ENCODE peak calls at places on chromosomes 7 and 10, in six cellular contexts. Q, D, B, F, G and W are unnamed samples.

GRCh38 chr10:126523071-126523470 is 134.8 kb upstream of the ADAM12 start:
- DNase-seq in G (no peak), F (no peak), D (no peak), B (no peak), Q (no peak), W (no peak)

GRCh38 chr7:11237742-11238141 is 264.1 kb downstream of the PHF14 start:
- DNase-seq in D (no peak), Q (no peak), G (no peak), F (no peak), B (no peak), W (no peak)

GRCh38 chr10:17273403-17273802 is 45.4 kb downstream of the VIM start:
- DNase-seq in F (no peak), D (no peak), B (no peak), Q (no peak), G (peak; percentile 12), W (no peak)

GRCh38 chr10:44016589-44017482 is 368.1 kb downstream of the CXCL12 start:
- DNase-seq in D (no peak), Q (no peak), F (no peak), B (no peak), G (no peak), W (no peak)

GRCh38 chr10:3701490-3701889 is 83.5 kb downstream of the KLF6 start:
- DNase-seq in Q (no peak), F (no peak), G (no peak), B (no peak), D (no peak), W (no peak)

GRCh38 chr7:28867181-28867580 is 90.9 kb downstream of the TRIL start:
- DNase-seq in F (no peak), Q (no peak), B (no peak), D (no peak), G (no peak), W (no peak)

GRCh38 chr10:69629519-69629896 is 539 bp upstream of the FAM241B start:
- DNase-seq in D (peak; percentile 9), G (no peak), Q (no peak), F (no peak), B (no peak), W (no peak)

GRCh38 chr10:52923520-52923919 is 150.9 kb upstream of the MBL2 start:
- DNase-seq in D (no peak), G (no peak), Q (no peak), F (no peak), B (no peak), W (no peak)

GRCh38 chr10:58266003-58266825 is 1.5 kb downstream of the IPMK start:
- DNase-seq in D (peak; percentile 31), G (peak; percentile 46), Q (peak; percentile 53), F (no peak), B (peak; percentile 11), W (no peak)

GRCh38 chr7:138834583-138834982 is 36.6 kb upstream of the ATP6V0A4 start:
- DNase-seq in Q (no peak), B (no peak), D (no peak), F (no peak), G (no peak), W (no peak)

GRCh38 chr7:132683967-132684690 is 107.9 kb upstream of the PLXNA4 start:
- DNase-seq in B (no peak), F (no peak), D (no peak), G (no peak), Q (no peak), W (no peak)

GRCh38 chr7:5528071-5528814 is 104.6 kb upstream of the TNRC18 start:
- DNase-seq in G (peak; percentile 49), Q (no peak), D (no peak), B (no peak), F (peak; percentile 51), W (no peak)

GRCh38 chr10:13390604-13391522 is 42.8 kb upstream of the SEPHS1 start:
- DNase-seq in B (peak; percentile 21), Q (no peak), D (peak; percentile 57), F (no peak), G (no peak), W (no peak)

GRCh38 chr7:18352339-18353255 is 143.0 kb upstream of the HDAC9 start:
- DNase-seq in F (peak; percentile 54), Q (peak; percentile 5), G (peak; percentile 52), D (peak; percentile 32), B (peak; percentile 59), W (no peak)

DNA sequence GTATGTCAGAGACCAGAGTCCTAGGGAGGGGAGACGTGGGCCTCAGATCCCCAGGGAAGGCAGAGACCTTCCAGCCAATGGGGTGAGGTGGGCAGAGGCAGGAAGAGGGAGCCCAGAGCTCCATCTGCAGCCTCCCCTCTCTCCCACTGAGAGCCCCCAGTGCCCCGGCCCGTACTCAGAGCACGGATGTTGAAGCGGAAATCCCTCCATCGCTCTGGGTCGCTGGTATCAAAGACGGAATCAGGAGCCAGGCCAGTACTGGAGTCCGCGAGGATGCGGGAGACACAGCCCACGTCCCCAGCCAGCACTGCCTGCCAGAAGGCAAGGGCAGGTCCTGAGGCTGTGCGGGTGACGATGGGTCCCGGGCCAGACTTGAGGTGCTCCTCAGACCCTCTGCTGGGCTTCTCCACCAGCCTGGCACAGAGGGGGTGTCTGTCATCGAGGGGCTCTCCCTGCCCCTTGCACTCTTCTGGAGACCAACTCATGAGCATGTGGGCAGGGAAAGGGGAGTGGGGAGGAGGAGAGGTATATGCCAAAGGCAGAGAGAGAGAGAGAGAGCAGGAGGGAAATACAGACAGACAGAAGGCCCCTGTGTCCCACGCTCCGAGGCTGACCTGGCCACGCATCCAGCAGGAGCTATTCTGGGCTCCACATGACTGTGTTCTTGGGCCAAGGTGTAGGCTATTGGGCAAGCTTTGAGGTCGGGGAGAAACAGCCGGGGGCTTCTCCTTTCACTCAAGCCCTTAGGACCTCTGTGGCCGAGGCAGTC is at the start of gene ASB10:
- DNase-seq in G (no peak), F (no peak), D (no peak), B (no peak), Q (no peak), W (no peak)
- TF ChIP-seq CHD2 in G (no peak), F (no peak), D (no peak), B (no peak), Q (no peak), W (no peak)

GRCh38 chr7:44711528-44711927 is 37.1 kb upstream of the ZMIZ2 start:
- DNase-seq in B (no peak), Q (no peak), G (no peak), F (no peak), D (no peak), W (no peak)
- TF ChIP-seq CHD2 in B (no peak), Q (no peak), G (no peak), F (no peak), D (no peak), W (no peak)

GRCh38 chr10:70942125-70942524 is 53.8 kb upstream of the PCBD1 start:
- DNase-seq in B (peak; percentile 31), G (no peak), D (no peak), F (no peak), Q (no peak), W (no peak)
- TF ChIP-seq CHD2 in B (no peak), G (no peak), D (no peak), F (no peak), Q (no peak), W (no peak)

GRCh38 chr7:43763183-43763582 is 4.7 kb downstream of the BLVRA start:
- DNase-seq in G (no peak), D (no peak), Q (no peak), F (peak; percentile 48), B (no peak), W (no peak)

GRCh38 chr7:43767311-43767710 is 8.8 kb downstream of the BLVRA start:
- DNase-seq in D (no peak), F (no peak), Q (no peak), G (no peak), B (peak; percentile 76), W (no peak)

GRCh38 chr7:43766564-43766963 is 8.1 kb downstream of the BLVRA start:
- DNase-seq in D (peak; percentile 59), F (no peak), B (no peak), Q (no peak), G (no peak), W (no peak)

GRCh38 chr7:43764039-43764789 is 5.7 kb downstream of the BLVRA start:
- DNase-seq in Q (peak; percentile 58), G (peak; percentile 42), F (peak; percentile 28), D (peak; percentile 76), B (no peak), W (no peak)

GRCh38 chr7:43764807-43765491 is 6.5 kb downstream of the BLVRA start:
- DNase-seq in G (peak; percentile 80), B (no peak), F (peak; percentile 32), D (no peak), Q (peak; percentile 71), W (no peak)
- TF ChIP-seq CHD2 in G (no peak), B (no peak), F (no peak), D (no peak), Q (no peak), W (no peak)

GRCh38 chr7:19557726-19558470 is 150.9 kb downstream of the POLR1F start:
- DNase-seq in G (no peak), Q (no peak), D (no peak), B (no peak), F (no peak), W (no peak)

GRCh38 chr7:19558527-19558926 is 150.3 kb downstream of the POLR1F start:
- DNase-seq in F (no peak), Q (no peak), G (no peak), B (no peak), D (no peak), W (no peak)

GRCh38 chr7:19560111-19560883 is 148.5 kb downstream of the POLR1F start:
- DNase-seq in D (no peak), Q (no peak), G (no peak), F (no peak), B (no peak), W (no peak)

GRCh38 chr7:19565602-19566001 is 143.2 kb downstream of the POLR1F start:
- DNase-seq in G (no peak), F (no peak), D (no peak), Q (no peak), B (no peak), W (no peak)

GRCh38 chr7:19561121-19561805 is 147.6 kb downstream of the POLR1F start:
- DNase-seq in D (no peak), F (no peak), G (no peak), B (no peak), Q (no peak), W (no peak)
- TF ChIP-seq CHD2 in D (no peak), F (no peak), G (no peak), B (no peak), Q (no peak), W (no peak)